ENCODE peak calls at places on chromosomes 7 and 10, in seven cellular contexts. One of them, this sample, is unnamed.

GRCh38 chr10:132058793-132059759 is 6.7 kb upstream of the JAKMIP3 start:
- DNase-seq in PC-9: no peak
- DNase-seq in vagina: no peak
- DNase-seq in colonic mucosa: no peak
- DNase-seq in AG04450: no peak
- DNase-seq in CD8-positive, alpha-beta T cell: no peak
- DNase-seq in mammary epithelial cell: no peak
- DNase-seq in this sample: no peak

GRCh38 chr10:42935466-42935865 is 141.4 kb upstream of the RET start:
- DNase-seq in CD8-positive, alpha-beta T cell: no peak
- DNase-seq in AG04450: no peak
- DNase-seq in colonic mucosa: no peak
- DNase-seq in PC-9: no peak
- DNase-seq in mammary epithelial cell: no peak
- DNase-seq in vagina: no peak
- DNase-seq in this sample: no peak

GRCh38 chr10:102420443-102420809 is 210 bp upstream of the FBXL15 start:
- DNase-seq in colonic mucosa: peak
- DNase-seq in PC-9: no peak
- DNase-seq in AG04450: no peak
- DNase-seq in vagina: no peak
- DNase-seq in CD8-positive, alpha-beta T cell: peak
- DNase-seq in mammary epithelial cell: no peak
- DNase-seq in this sample: no peak

GRCh38 chr10:86410542-86411124 is 44.0 kb upstream of the GRID1 start:
- DNase-seq in vagina: no peak
- DNase-seq in AG04450: peak
- DNase-seq in mammary epithelial cell: no peak
- DNase-seq in PC-9: no peak
- DNase-seq in CD8-positive, alpha-beta T cell: no peak
- DNase-seq in colonic mucosa: no peak
- DNase-seq in this sample: peak

GRCh38 chr10:33085313-33085833 is 127.3 kb upstream of the ITGB1 start:
- DNase-seq in colonic mucosa: no peak
- DNase-seq in CD8-positive, alpha-beta T cell: no peak
- DNase-seq in AG04450: no peak
- DNase-seq in PC-9: no peak
- DNase-seq in vagina: no peak
- DNase-seq in mammary epithelial cell: no peak
- DNase-seq in this sample: no peak

GRCh38 chr10:531541-531940 is 157.9 kb downstream of the DIP2C start:
- DNase-seq in colonic mucosa: no peak
- DNase-seq in AG04450: no peak
- DNase-seq in mammary epithelial cell: no peak
- DNase-seq in vagina: no peak
- DNase-seq in CD8-positive, alpha-beta T cell: no peak
- DNase-seq in PC-9: no peak
- DNase-seq in this sample: no peak

GRCh38 chr10:117341061-117341460 is 34.2 kb downstream of the PDZD8 start:
- DNase-seq in AG04450: no peak
- DNase-seq in CD8-positive, alpha-beta T cell: no peak
- DNase-seq in vagina: no peak
- DNase-seq in mammary epithelial cell: no peak
- DNase-seq in PC-9: no peak
- DNase-seq in colonic mucosa: no peak
- DNase-seq in this sample: no peak

GRCh38 chr7:90708841-90709317 is 112.8 kb downstream of the CDK14 start:
- DNase-seq in AG04450: no peak
- DNase-seq in PC-9: no peak
- DNase-seq in mammary epithelial cell: no peak
- DNase-seq in vagina: no peak
- DNase-seq in colonic mucosa: peak
- DNase-seq in CD8-positive, alpha-beta T cell: no peak
- DNase-seq in this sample: no peak

GRCh38 chr10:97549587-97550322 is 22.8 kb upstream of the ANKRD2 start:
- DNase-seq in PC-9: no peak
- DNase-seq in CD8-positive, alpha-beta T cell: no peak
- DNase-seq in mammary epithelial cell: peak
- DNase-seq in colonic mucosa: no peak
- DNase-seq in AG04450: no peak
- DNase-seq in vagina: no peak
- DNase-seq in this sample: no peak

GRCh38 chr10:71985542-71986250 is 21.5 kb downstream of the CHST3 start:
- DNase-seq in vagina: no peak
- DNase-seq in AG04450: no peak
- DNase-seq in PC-9: no peak
- DNase-seq in mammary epithelial cell: no peak
- DNase-seq in colonic mucosa: no peak
- DNase-seq in CD8-positive, alpha-beta T cell: no peak
- DNase-seq in this sample: peak

GRCh38 chr7:128362670-128363069 is 1.2 kb upstream of the PRRT4 start:
- DNase-seq in mammary epithelial cell: peak
- DNase-seq in AG04450: no peak
- DNase-seq in vagina: no peak
- DNase-seq in colonic mucosa: no peak
- DNase-seq in PC-9: no peak
- DNase-seq in CD8-positive, alpha-beta T cell: no peak
- DNase-seq in this sample: no peak

GRCh38 chr7:84022686-84023308 is 171.8 kb downstream of the SEMA3A start:
- DNase-seq in colonic mucosa: peak
- DNase-seq in CD8-positive, alpha-beta T cell: no peak
- DNase-seq in AG04450: no peak
- DNase-seq in PC-9: peak
- DNase-seq in vagina: no peak
- DNase-seq in mammary epithelial cell: peak
- DNase-seq in this sample: no peak

GRCh38 chr7:19519443-19519977 is 189.3 kb downstream of the POLR1F start:
- DNase-seq in colonic mucosa: no peak
- DNase-seq in vagina: no peak
- DNase-seq in mammary epithelial cell: peak
- DNase-seq in AG04450: no peak
- DNase-seq in PC-9: no peak
- DNase-seq in CD8-positive, alpha-beta T cell: no peak
- DNase-seq in this sample: peak

GRCh38 chr7:12210179-12211053 is 678 bp upstream of the TMEM106B start:
- DNase-seq in colonic mucosa: peak
- DNase-seq in AG04450: no peak
- DNase-seq in PC-9: no peak
- DNase-seq in vagina: no peak
- DNase-seq in CD8-positive, alpha-beta T cell: peak
- DNase-seq in mammary epithelial cell: no peak
- DNase-seq in this sample: no peak

GRCh38 chr10:16777473-16778370 is 39.5 kb downstream of the RSU1 start:
- DNase-seq in PC-9: peak
- DNase-seq in CD8-positive, alpha-beta T cell: no peak
- DNase-seq in mammary epithelial cell: peak
- DNase-seq in colonic mucosa: no peak
- DNase-seq in vagina: no peak
- DNase-seq in AG04450: peak
- DNase-seq in this sample: peak

GRCh38 chr7:50405246-50405645 is 44.9 kb downstream of the FIGNL1 start:
- DNase-seq in AG04450: no peak
- DNase-seq in vagina: no peak
- DNase-seq in mammary epithelial cell: no peak
- DNase-seq in CD8-positive, alpha-beta T cell: no peak
- DNase-seq in PC-9: no peak
- DNase-seq in colonic mucosa: no peak
- DNase-seq in this sample: no peak

GRCh38 chr7:330554-331230 is 40.7 kb downstream of the FOXL3 start:
- DNase-seq in mammary epithelial cell: no peak
- DNase-seq in AG04450: no peak
- DNase-seq in vagina: no peak
- DNase-seq in CD8-positive, alpha-beta T cell: no peak
- DNase-seq in colonic mucosa: no peak
- DNase-seq in PC-9: no peak
- DNase-seq in this sample: no peak

GRCh38 chr7:139111147-139111546 is 1.6 kb upstream of the ZC3HAV1 start:
- DNase-seq in PC-9: no peak
- DNase-seq in mammary epithelial cell: no peak
- DNase-seq in colonic mucosa: no peak
- DNase-seq in CD8-positive, alpha-beta T cell: no peak
- DNase-seq in vagina: no peak
- DNase-seq in AG04450: no peak
- DNase-seq in this sample: no peak

GRCh38 chr10:118042827-118043242 is 3.9 kb downstream of the RAB11FIP2 start:
- DNase-seq in colonic mucosa: no peak
- DNase-seq in vagina: no peak
- DNase-seq in CD8-positive, alpha-beta T cell: no peak
- DNase-seq in PC-9: no peak
- DNase-seq in mammary epithelial cell: no peak
- DNase-seq in AG04450: no peak
- DNase-seq in this sample: no peak

GRCh38 chr7:114979388-114979787 is 57.5 kb downstream of the MDFIC start:
- DNase-seq in vagina: no peak
- DNase-seq in mammary epithelial cell: peak
- DNase-seq in AG04450: no peak
- DNase-seq in CD8-positive, alpha-beta T cell: no peak
- DNase-seq in PC-9: peak
- DNase-seq in colonic mucosa: no peak
- DNase-seq in this sample: peak

DNA sequence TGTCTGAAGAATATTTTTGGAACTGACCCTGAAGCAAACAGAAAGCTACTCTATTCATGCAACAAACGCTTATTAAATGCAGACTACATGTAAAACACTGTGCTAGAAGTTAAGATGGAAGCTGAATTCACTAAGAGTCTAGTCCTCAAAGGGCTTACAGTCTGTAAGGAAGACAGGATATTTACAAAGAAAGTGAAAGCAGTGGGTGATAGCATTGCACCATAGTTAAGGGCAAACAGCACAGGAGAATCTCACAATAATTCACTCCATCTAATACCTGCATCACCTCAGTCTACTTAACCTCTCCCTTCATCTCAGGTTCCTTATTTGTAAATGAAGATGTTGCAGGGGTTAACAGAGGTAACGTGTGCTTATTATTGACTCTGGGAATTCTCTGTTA is 360.0 kb upstream of the AOAH start:
- DNase-seq in CD8-positive, alpha-beta T cell: no peak
- DNase-seq in mammary epithelial cell: no peak
- DNase-seq in vagina: no peak
- DNase-seq in PC-9: no peak
- DNase-seq in AG04450: no peak
- DNase-seq in colonic mucosa: no peak
- DNase-seq in this sample: no peak
- H3K27ac ChIP-seq in CD8-positive, alpha-beta T cell: no peak
- H3K27ac ChIP-seq in mammary epithelial cell: no peak
- H3K27ac ChIP-seq in vagina: no peak
- H3K27ac ChIP-seq in PC-9: no peak
- H3K27ac ChIP-seq in AG04450: no peak
- H3K27ac ChIP-seq in colonic mucosa: no peak
- H3K27ac ChIP-seq in this sample: no peak

DNA sequence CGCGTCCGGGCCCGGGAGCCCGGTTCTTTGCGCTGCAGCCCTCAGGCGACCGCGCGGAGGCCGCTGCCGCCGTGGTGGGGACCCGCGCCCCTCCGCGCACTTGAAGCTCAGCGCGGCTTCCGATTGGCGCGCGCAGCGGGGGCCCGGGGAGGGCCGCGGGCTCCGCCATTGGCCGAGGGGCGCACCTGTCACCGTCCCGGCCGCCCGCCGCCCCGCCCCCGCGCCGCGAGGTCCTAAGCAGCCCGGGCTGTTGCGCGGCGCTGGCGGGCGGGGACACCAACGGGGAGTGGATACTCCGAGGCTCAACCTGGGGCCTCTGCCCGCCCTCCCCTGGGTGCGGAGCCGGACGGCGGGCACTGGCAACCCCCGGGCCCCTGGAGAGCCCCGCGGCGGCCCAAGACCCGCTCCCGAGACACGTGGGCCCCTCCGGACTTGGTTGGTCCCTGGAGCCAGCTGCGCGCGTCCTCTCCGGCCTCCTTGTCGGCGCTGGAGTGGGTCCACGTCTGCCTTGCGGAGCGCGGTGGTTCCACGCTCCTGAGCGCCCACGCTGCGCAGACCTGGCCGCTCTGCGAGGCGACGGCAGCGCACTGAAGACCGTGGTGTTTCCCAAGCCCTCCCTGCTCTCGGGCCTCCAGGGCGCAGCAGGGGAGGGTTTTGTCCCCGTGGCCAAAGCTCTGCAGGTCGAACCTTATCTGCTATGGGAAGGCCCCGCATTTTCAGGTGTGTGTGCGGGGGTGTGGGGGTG is at the start of gene MNX1:
- DNase-seq in colonic mucosa: peak
- DNase-seq in mammary epithelial cell: peak
- DNase-seq in AG04450: no peak
- DNase-seq in CD8-positive, alpha-beta T cell: no peak
- DNase-seq in PC-9: peak
- DNase-seq in vagina: no peak
- DNase-seq in this sample: no peak
- H3K4me3 ChIP-seq in colonic mucosa: peak
- H3K4me3 ChIP-seq in mammary epithelial cell: peak
- H3K4me3 ChIP-seq in AG04450: peak
- H3K4me3 ChIP-seq in CD8-positive, alpha-beta T cell: peak
- H3K4me3 ChIP-seq in PC-9: peak
- H3K4me3 ChIP-seq in vagina: peak
- H3K4me3 ChIP-seq in this sample: no peak

GRCh38 chr7:22256702-22257101 is 100.3 kb downstream of the RAPGEF5 start:
- DNase-seq in AG04450: no peak
- DNase-seq in mammary epithelial cell: no peak
- DNase-seq in vagina: no peak
- DNase-seq in PC-9: no peak
- DNase-seq in CD8-positive, alpha-beta T cell: no peak
- DNase-seq in colonic mucosa: no peak
- DNase-seq in this sample: no peak
- TF ChIP-seq CTCF in AG04450: peak
- TF ChIP-seq CTCF in mammary epithelial cell: no peak
- TF ChIP-seq CTCF in vagina: no peak
- TF ChIP-seq CTCF in PC-9: peak
- TF ChIP-seq CTCF in CD8-positive, alpha-beta T cell: no peak
- TF ChIP-seq CTCF in colonic mucosa: no peak
- TF ChIP-seq CTCF in this sample: no peak

GRCh38 chr7:70614237-70614984 is 517.5 kb upstream of the GALNT17 start:
- DNase-seq in AG04450: no peak
- DNase-seq in vagina: no peak
- DNase-seq in CD8-positive, alpha-beta T cell: no peak
- DNase-seq in colonic mucosa: peak
- DNase-seq in mammary epithelial cell: peak
- DNase-seq in PC-9: no peak
- DNase-seq in this sample: no peak
- H3K27ac ChIP-seq in AG04450: no peak
- H3K27ac ChIP-seq in vagina: no peak
- H3K27ac ChIP-seq in CD8-positive, alpha-beta T cell: no peak
- H3K27ac ChIP-seq in colonic mucosa: no peak
- H3K27ac ChIP-seq in mammary epithelial cell: peak
- H3K27ac ChIP-seq in PC-9: no peak
- H3K27ac ChIP-seq in this sample: no peak

GRCh38 chr7:65731562-65732035 is 141.3 kb upstream of the VKORC1L1 start:
- DNase-seq in CD8-positive, alpha-beta T cell: no peak
- DNase-seq in PC-9: no peak
- DNase-seq in AG04450: no peak
- DNase-seq in colonic mucosa: no peak
- DNase-seq in mammary epithelial cell: no peak
- DNase-seq in vagina: no peak
- DNase-seq in this sample: peak

GRCh38 chr7:65731129-65731528 is 141.7 kb upstream of the VKORC1L1 start:
- DNase-seq in AG04450: no peak
- DNase-seq in mammary epithelial cell: no peak
- DNase-seq in colonic mucosa: no peak
- DNase-seq in CD8-positive, alpha-beta T cell: no peak
- DNase-seq in vagina: no peak
- DNase-seq in PC-9: no peak
- DNase-seq in this sample: no peak
- H3K4me3 ChIP-seq in AG04450: no peak
- H3K4me3 ChIP-seq in mammary epithelial cell: no peak
- H3K4me3 ChIP-seq in colonic mucosa: peak
- H3K4me3 ChIP-seq in CD8-positive, alpha-beta T cell: no peak
- H3K4me3 ChIP-seq in vagina: peak
- H3K4me3 ChIP-seq in PC-9: no peak
- H3K4me3 ChIP-seq in this sample: peak

This sample was measured in brain microvascular endothelial cell.